ENCODE peak calls at places on chromosomes 3 and 15, in eight cellular contexts. P, U, C, Y, X, M, D and R are unnamed samples.

GRCh38 chr3:61060421-61060861 is 190.8 kb downstream of the FHIT start:
- DNase-seq in Y (no peak), X (no peak), D (no peak), P (no peak), M (no peak), C (no peak), U (no peak), R (no peak)

GRCh38 chr15:57663262-57663661 is 43.3 kb upstream of the POLR2M start:
- DNase-seq in D (no peak), P (no peak), U (no peak), X (no peak), Y (no peak), C (no peak), M (no peak), R (no peak)

GRCh38 chr3:134998158-134998557 is 203.1 kb downstream of the EPHB1 start:
- DNase-seq in C (no peak), P (no peak), M (no peak), Y (no peak), X (no peak), U (no peak), D (no peak), R (no peak)

GRCh38 chr3:126964950-126965349 is 18.0 kb upstream of the PLXNA1 start:
- DNase-seq in P (no peak), X (no peak), U (no peak), M (no peak), D (peak), Y (no peak), C (no peak), R (peak)

GRCh38 chr15:50315814-50316630 is 39.0 kb downstream of the GABPB1 start:
- DNase-seq in U (no peak), D (no peak), X (no peak), M (no peak), P (no peak), C (peak), Y (no peak), R (no peak)

GRCh38 chr3:41267975-41268640 is 68.8 kb downstream of the CTNNB1 start:
- DNase-seq in C (peak), X (no peak), M (no peak), Y (no peak), D (no peak), P (no peak), U (no peak), R (no peak)

GRCh38 chr3:150341893-150342292 is 66.2 kb upstream of the TSC22D2 start:
- DNase-seq in M (no peak), P (no peak), C (no peak), Y (no peak), U (no peak), X (no peak), D (no peak), R (no peak)

GRCh38 chr3:50290116-50290745 is 2.0 kb downstream of the IFRD2 start:
- DNase-seq in M (peak), P (no peak), C (no peak), Y (peak), D (peak), U (no peak), X (no peak), R (peak)

GRCh38 chr3:175179055-175179454 is 319.9 kb downstream of the NAALADL2 start:
- DNase-seq in C (peak), P (no peak), U (no peak), X (no peak), Y (no peak), M (no peak), D (no peak), R (no peak)

GRCh38 chr3:149245738-149246451 is 24.3 kb upstream of the CP start:
- DNase-seq in C (peak), Y (no peak), U (no peak), D (no peak), X (no peak), P (no peak), M (no peak), R (no peak)

GRCh38 chr3:107347717-107348116 is 29.5 kb upstream of the CCDC54 start:
- DNase-seq in C (peak), U (no peak), P (no peak), M (no peak), X (no peak), D (no peak), Y (no peak), R (no peak)

GRCh38 chr3:9037113-9037715 is 73.9 kb upstream of the RAD18 start:
- DNase-seq in C (no peak), U (no peak), M (no peak), P (peak), X (no peak), Y (peak), D (no peak), R (peak)

GRCh38 chr15:28017423-28017924 is 81.6 kb downstream of the OCA2 start:
- DNase-seq in Y (no peak), U (no peak), X (no peak), D (no peak), M (no peak), P (no peak), C (peak), R (no peak)

GRCh38 chr3:42778644-42779043 is 5.6 kb upstream of the CCDC13 start:
- DNase-seq in U (no peak), D (no peak), C (no peak), Y (no peak), M (no peak), P (no peak), X (no peak), R (no peak)

GRCh38 chr3:15023719-15024118 is 41.4 kb downstream of the MRPS25 start:
- DNase-seq in P (no peak), D (no peak), U (no peak), C (no peak), Y (no peak), M (no peak), X (no peak), R (no peak)

DNA sequence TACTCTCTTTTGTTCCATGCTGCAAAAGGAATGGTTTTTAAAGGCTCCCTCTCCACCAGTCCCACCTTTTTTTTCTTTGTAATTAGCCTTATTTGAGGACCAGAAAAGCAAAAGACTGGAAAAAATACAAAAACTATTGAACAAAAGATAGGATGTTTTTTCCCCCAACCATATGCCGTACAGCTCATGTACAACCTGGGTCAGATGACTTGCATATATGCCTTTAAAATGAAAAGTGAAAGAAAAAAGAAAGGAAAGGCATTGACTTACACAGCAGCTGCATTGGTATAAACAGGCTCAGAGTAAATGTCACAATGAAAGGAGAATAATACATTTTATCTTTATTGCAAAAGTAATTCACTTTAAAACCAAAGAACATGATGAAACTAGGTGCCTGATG is 69.5 kb upstream of the CMC1 start:
- DNase-seq in D (no peak), M (no peak), U (no peak), P (no peak), C (no peak), X (no peak), Y (no peak), R (no peak)
- TF ChIP-seq EP300 in D (no peak), M (no peak), U (no peak), P (no peak), C (no peak), X (no peak), Y (no peak), R (no peak)

DNA sequence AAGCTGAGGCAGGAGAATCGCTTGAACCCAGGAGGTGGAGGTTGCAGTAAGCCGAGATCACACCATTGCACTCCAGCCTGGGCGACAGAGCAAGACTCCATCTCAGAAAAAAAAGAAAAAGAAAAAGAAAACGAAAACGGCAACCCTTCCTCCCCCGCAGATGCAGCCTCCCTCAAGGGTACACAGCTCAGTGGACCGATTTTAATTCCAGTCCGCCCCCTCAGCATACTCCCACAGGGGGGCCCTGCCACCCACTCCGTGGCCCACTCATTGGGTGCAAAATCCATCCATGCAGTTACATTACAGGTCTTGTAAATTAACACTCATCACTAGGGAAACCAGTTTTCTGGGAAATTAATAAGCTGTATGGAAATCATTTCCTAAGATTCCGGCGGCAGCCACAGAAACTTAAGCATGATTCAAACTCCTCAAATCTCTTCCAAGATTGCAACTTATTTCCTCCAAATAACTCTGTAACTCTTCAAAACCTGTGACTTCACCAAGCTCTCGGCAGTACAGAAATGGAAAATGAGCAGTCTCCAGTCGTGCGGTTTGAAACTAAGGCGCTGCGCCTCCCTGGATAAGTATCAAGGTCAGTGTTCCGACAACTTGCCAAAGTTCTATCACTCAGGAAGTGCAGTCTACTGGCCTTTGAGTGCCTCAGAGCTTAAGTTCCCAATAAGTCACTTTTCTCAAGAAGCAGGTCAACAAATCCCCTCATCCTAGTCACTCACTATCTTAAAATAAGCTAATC is 24.6 kb upstream of the KLHL6 start:
- DNase-seq in P (no peak), X (no peak), U (no peak), D (no peak), M (no peak), Y (peak), C (no peak), R (peak)
- H3K4me3 ChIP-seq in P (no peak), X (no peak), U (no peak), D (no peak), M (no peak), Y (no peak), C (no peak), R (no peak)

DNA sequence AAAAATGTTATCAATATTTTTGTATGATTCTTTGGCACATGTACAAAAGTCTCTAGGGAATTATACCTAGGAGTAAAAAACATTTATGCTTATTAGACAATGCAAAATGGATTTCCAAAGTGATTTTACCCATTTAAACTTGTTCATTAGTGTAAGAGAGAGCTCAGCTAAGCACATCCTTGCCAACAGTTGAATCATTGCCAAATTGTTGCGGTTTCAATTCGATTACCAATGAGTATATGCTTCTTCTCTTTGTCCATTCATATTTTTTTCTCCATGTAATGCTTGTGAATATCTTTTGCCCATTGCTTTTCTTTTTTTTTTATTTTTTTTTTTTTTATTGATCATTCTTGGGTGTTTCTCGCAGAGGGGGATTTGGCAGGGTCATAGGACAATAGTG is 17.2 kb downstream of the CASR start:
- DNase-seq in C (no peak), Y (no peak), P (no peak), M (no peak), D (no peak), U (no peak), X (no peak), R (no peak)
- TF ChIP-seq EP300 in C (no peak), Y (no peak), P (no peak), M (no peak), D (no peak), U (no peak), X (no peak), R (no peak)

GRCh38 chr15:69088300-69088965 is 72.0 kb upstream of the GLCE start:
- DNase-seq in M (no peak), U (no peak), P (no peak), X (no peak), D (no peak), Y (no peak), C (no peak), R (no peak)
- H3K4me3 ChIP-seq in M (no peak), U (no peak), P (no peak), X (no peak), D (no peak), Y (no peak), C (no peak), R (no peak)